ENCODE peak calls at places on chromosomes 11 and 22, in four cellular contexts. One of them, this sample, is unnamed.

GRCh38 chr11:28826807-28827206 is 718.6 kb downstream of the METTL15 start:
- DNase-seq in foreskin fibroblast: no peak
- DNase-seq in esophagus muscularis mucosa: no peak
- DNase-seq in IMR-90: no peak
- DNase-seq in this sample: no peak

GRCh38 chr11:123393312-123393927 is 36.6 kb upstream of the GRAMD1B start:
- DNase-seq in foreskin fibroblast: no peak
- DNase-seq in esophagus muscularis mucosa: no peak
- DNase-seq in IMR-90: no peak
- DNase-seq in this sample: no peak

GRCh38 chr22:37910863-37911262 is 4.8 kb downstream of the MICALL1 start:
- DNase-seq in foreskin fibroblast: no peak
- DNase-seq in esophagus muscularis mucosa: no peak
- DNase-seq in IMR-90: no peak
- DNase-seq in this sample: no peak

GRCh38 chr22:26318975-26319374 is 110.1 kb upstream of the ASPHD2 start:
- DNase-seq in foreskin fibroblast: peak; percentile 47
- DNase-seq in esophagus muscularis mucosa: no peak
- DNase-seq in IMR-90: no peak
- DNase-seq in this sample: no peak

GRCh38 chr11:131767421-131767820 is 397.0 kb downstream of the NTM start:
- DNase-seq in foreskin fibroblast: peak; percentile 68
- DNase-seq in esophagus muscularis mucosa: no peak
- DNase-seq in IMR-90: peak; percentile 74
- DNase-seq in this sample: no peak

GRCh38 chr11:3338569-3339565 is 40.1 kb downstream of the ZNF195 start:
- DNase-seq in foreskin fibroblast: no peak
- DNase-seq in esophagus muscularis mucosa: no peak
- DNase-seq in IMR-90: no peak
- DNase-seq in this sample: no peak

GRCh38 chr11:1501421-1502167 is 15.0 kb upstream of the MOB2 start:
- DNase-seq in foreskin fibroblast: no peak
- DNase-seq in esophagus muscularis mucosa: no peak
- DNase-seq in IMR-90: no peak
- DNase-seq in this sample: no peak

GRCh38 chr22:22486132-22486899 is 22.2 kb downstream of the ZNF280B start:
- DNase-seq in foreskin fibroblast: no peak
- DNase-seq in esophagus muscularis mucosa: no peak
- DNase-seq in IMR-90: no peak
- DNase-seq in this sample: no peak

GRCh38 chr22:44625981-44626687 is 75.9 kb upstream of the PRR5 start:
- DNase-seq in foreskin fibroblast: peak; percentile 82
- DNase-seq in esophagus muscularis mucosa: no peak
- DNase-seq in IMR-90: peak; percentile 45
- DNase-seq in this sample: no peak

GRCh38 chr11:69942333-69942820 is 123.2 kb upstream of the FGF3 start:
- DNase-seq in foreskin fibroblast: no peak
- DNase-seq in esophagus muscularis mucosa: no peak
- DNase-seq in IMR-90: no peak
- DNase-seq in this sample: no peak

GRCh38 chr11:776459-777287 is 614 bp downstream of the GATD1 start:
- DNase-seq in foreskin fibroblast: peak; percentile 55
- DNase-seq in esophagus muscularis mucosa: no peak
- DNase-seq in IMR-90: no peak
- DNase-seq in this sample: no peak

GRCh38 chr22:25039754-25040153 is 87.2 kb downstream of the KIAA1671 start:
- DNase-seq in foreskin fibroblast: no peak
- DNase-seq in esophagus muscularis mucosa: no peak
- DNase-seq in IMR-90: no peak
- DNase-seq in this sample: no peak

GRCh38 chr11:107042748-107043147 is 24.5 kb upstream of the GUCY1A2 start:
- DNase-seq in foreskin fibroblast: no peak
- DNase-seq in esophagus muscularis mucosa: no peak
- DNase-seq in IMR-90: no peak
- DNase-seq in this sample: no peak

GRCh38 chr11:92393218-92393617 is 168.6 kb downstream of the FAT3 start:
- DNase-seq in foreskin fibroblast: no peak
- DNase-seq in esophagus muscularis mucosa: no peak
- DNase-seq in IMR-90: no peak
- DNase-seq in this sample: no peak

GRCh38 chr11:117597083-117597482 is 199.9 kb downstream of the DSCAML1 start:
- DNase-seq in foreskin fibroblast: peak; percentile 51
- DNase-seq in esophagus muscularis mucosa: no peak
- DNase-seq in IMR-90: peak; percentile 32
- DNase-seq in this sample: no peak

GRCh38 chr11:46677991-46678740 is 22.3 kb downstream of the ARHGAP1 start:
- DNase-seq in foreskin fibroblast: peak; percentile 38
- DNase-seq in esophagus muscularis mucosa: no peak
- DNase-seq in IMR-90: peak; percentile 60
- DNase-seq in this sample: no peak

GRCh38 chr11:110317516-110317932 is 21.1 kb upstream of the RDX start:
- DNase-seq in foreskin fibroblast: peak; percentile 41
- DNase-seq in esophagus muscularis mucosa: no peak
- DNase-seq in IMR-90: peak; percentile 49
- DNase-seq in this sample: no peak

GRCh38 chr11:120717042-120717441 is 205.5 kb downstream of the GRIK4 start:
- DNase-seq in foreskin fibroblast: no peak
- DNase-seq in esophagus muscularis mucosa: no peak
- DNase-seq in IMR-90: no peak
- DNase-seq in this sample: no peak

GRCh38 chr22:31612891-31613285 is 49.1 kb downstream of the PISD start:
- DNase-seq in foreskin fibroblast: no peak
- DNase-seq in esophagus muscularis mucosa: no peak
- DNase-seq in IMR-90: no peak
- DNase-seq in this sample: no peak

GRCh38 chr11:64048042-64048854 is 12.5 kb downstream of the FLRT1 start:
- DNase-seq in foreskin fibroblast: no peak
- DNase-seq in esophagus muscularis mucosa: no peak
- DNase-seq in IMR-90: no peak
- DNase-seq in this sample: no peak

GRCh38 chr11:118194835-118195627 is 18.6 kb upstream of the SCN2B start:
- DNase-seq in foreskin fibroblast: peak; percentile 92
- DNase-seq in esophagus muscularis mucosa: no peak
- DNase-seq in IMR-90: peak; percentile 64
- DNase-seq in this sample: peak; percentile 14

GRCh38 chr11:36455658-36456111 is 54.4 kb downstream of the TRAF6 start:
- DNase-seq in foreskin fibroblast: peak; percentile 96
- DNase-seq in esophagus muscularis mucosa: no peak
- DNase-seq in IMR-90: peak; percentile 98
- DNase-seq in this sample: peak; percentile 99

DNA sequence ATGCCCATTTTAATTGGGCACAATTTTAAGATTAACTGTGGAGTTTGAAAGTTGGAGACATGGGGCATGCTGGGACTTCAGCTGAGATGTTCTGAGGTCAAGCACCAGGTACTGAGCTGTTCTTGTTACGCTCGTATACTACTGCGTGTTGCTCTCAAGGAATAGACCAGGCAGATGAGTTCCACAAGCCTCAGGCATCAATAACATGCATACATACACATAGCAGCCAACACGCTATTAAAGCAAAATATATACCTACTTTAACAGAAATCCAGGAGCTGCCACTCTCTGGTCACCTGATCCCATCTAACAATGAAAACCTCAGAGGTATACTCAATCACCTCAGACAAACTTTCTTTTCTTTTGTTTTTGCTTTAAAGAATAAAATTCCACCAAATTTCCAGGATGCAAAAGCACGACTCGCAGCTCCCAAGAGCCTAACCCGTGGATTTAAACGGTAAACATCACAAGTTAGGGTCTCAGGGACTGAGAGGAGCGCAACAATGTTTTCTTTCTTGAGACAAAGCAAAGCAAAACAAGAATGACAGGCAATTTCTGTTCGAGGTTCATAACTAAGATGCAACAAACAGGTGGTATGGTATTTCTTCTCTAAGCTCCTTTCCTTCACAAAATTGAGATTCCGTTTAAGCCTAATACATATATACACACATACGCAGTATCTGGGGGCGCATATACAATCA is 16.5 kb downstream of the BLID start:
- DNase-seq in foreskin fibroblast: peak; percentile 67
- DNase-seq in esophagus muscularis mucosa: no peak
- DNase-seq in IMR-90: peak; percentile 71
- DNase-seq in this sample: no peak
- H3K4me3 ChIP-seq in foreskin fibroblast: peak overlapping the region; percentile 85
- H3K4me3 ChIP-seq in esophagus muscularis mucosa: peak overlapping the region; percentile 69
- H3K4me3 ChIP-seq in IMR-90: peak overlapping the region; percentile 91
- H3K4me3 ChIP-seq in this sample: peak overlapping the region; percentile 68

GRCh38 chr11:126687477-126687876 is 313.1 kb downstream of the KIRREL3 start:
- DNase-seq in foreskin fibroblast: no peak
- DNase-seq in esophagus muscularis mucosa: no peak
- DNase-seq in IMR-90: no peak
- DNase-seq in this sample: no peak

GRCh38 chr11:126683766-126684728 is 316.5 kb downstream of the KIRREL3 start:
- DNase-seq in foreskin fibroblast: no peak
- DNase-seq in esophagus muscularis mucosa: no peak
- DNase-seq in IMR-90: no peak
- DNase-seq in this sample: no peak

GRCh38 chr11:126682590-126682989 is 318.0 kb downstream of the KIRREL3 start:
- DNase-seq in foreskin fibroblast: no peak
- DNase-seq in esophagus muscularis mucosa: no peak
- DNase-seq in IMR-90: no peak
- DNase-seq in this sample: no peak

DNA sequence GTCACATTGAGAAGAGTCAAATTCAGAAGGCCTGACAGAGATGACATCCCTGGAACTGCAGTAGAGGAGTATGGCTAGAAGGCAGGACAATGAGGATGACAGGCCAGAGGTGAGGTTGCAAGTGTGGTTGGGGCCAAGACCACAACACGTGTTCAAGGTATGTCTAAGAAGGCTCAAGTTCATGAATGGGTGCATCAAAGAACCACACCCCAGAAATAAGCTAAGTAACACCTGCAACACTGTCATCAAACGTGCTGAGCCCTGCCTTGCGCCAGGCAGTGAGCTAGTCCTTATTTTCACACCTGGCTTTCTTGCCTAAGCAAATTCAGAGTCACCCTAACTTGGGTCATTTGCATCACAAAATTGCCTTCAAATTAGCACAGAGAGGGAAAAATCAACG is 313.6 kb downstream of the KIRREL3 start:
- DNase-seq in foreskin fibroblast: no peak
- DNase-seq in esophagus muscularis mucosa: no peak
- DNase-seq in IMR-90: no peak
- DNase-seq in this sample: no peak
- H3K4me3 ChIP-seq in foreskin fibroblast: no peak overlapping the region
- H3K4me3 ChIP-seq in esophagus muscularis mucosa: no peak overlapping the region
- H3K4me3 ChIP-seq in IMR-90: no peak overlapping the region
- H3K4me3 ChIP-seq in this sample: no peak overlapping the region

GRCh38 chr11:128624269-128625170 is 37.2 kb upstream of the ETS1 start:
- DNase-seq in foreskin fibroblast: no peak
- DNase-seq in esophagus muscularis mucosa: no peak
- DNase-seq in IMR-90: no peak
- DNase-seq in this sample: no peak
- H3K4me3 ChIP-seq in foreskin fibroblast: no peak overlapping the region
- H3K4me3 ChIP-seq in esophagus muscularis mucosa: no peak overlapping the region
- H3K4me3 ChIP-seq in IMR-90: no peak overlapping the region
- H3K4me3 ChIP-seq in this sample: no peak overlapping the region

GRCh38 chr11:66011239-66011784 is 496 bp upstream of the CST6 start:
- DNase-seq in foreskin fibroblast: peak; percentile 41
- DNase-seq in esophagus muscularis mucosa: no peak
- DNase-seq in IMR-90: peak; percentile 53
- DNase-seq in this sample: no peak
- H3K4me3 ChIP-seq in foreskin fibroblast: no peak overlapping the region
- H3K4me3 ChIP-seq in esophagus muscularis mucosa: peak overlapping the region; percentile 33
- H3K4me3 ChIP-seq in IMR-90: no peak overlapping the region
- H3K4me3 ChIP-seq in this sample: no peak overlapping the region

DNA sequence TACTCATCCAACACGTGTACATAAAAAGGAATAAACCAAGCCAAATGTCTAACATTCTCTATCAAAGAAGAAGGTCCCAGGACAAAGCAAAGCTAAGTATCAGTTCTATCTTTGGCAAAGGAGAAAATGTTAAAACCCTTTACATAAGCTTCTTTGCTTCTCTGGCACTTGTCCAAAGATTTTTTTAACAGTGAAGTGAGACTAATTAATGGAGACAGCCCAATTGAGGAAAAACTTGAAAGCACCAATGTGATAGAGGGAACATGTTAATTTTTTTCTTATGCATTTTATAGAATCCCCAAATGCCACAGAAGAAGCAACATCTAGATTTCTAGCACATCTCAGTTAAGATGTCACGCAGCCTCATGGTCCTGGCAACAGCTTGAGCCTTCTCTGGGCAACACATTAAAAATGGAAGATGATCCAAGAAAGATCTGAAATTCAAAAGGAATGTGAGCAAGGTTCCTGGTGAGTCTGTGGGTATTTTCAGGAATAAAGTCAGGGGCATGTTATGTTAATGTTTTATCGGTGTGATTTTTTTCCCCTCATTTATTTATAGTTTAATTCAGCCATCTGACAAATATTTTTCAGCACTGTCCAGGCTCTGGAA is 48.5 kb downstream of the PACSIN2 start:
- DNase-seq in foreskin fibroblast: no peak
- DNase-seq in esophagus muscularis mucosa: no peak
- DNase-seq in IMR-90: no peak
- DNase-seq in this sample: no peak
- H3K4me3 ChIP-seq in foreskin fibroblast: no peak overlapping the region
- H3K4me3 ChIP-seq in esophagus muscularis mucosa: no peak overlapping the region
- H3K4me3 ChIP-seq in IMR-90: no peak overlapping the region
- H3K4me3 ChIP-seq in this sample: no peak overlapping the region

DNA sequence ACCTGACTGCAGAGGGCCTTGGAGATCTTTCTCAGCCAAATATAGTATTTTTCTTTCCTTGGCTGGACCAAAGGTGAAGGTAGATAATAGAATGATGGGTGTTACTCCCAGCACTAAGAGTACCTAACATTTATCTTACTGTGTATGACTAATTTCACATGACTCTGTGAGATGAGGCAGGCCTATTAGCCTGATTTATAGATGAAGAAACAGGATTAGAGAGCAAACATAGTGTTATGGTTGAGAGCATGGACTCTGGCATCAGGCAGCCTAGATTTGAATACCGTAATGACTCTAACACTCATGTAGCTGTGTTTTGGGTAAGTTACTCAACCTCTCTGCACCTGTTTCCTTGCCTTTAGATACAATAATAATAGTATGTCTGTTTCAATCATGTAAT is 2.7 kb downstream of the ACO2 start:
- DNase-seq in foreskin fibroblast: no peak
- DNase-seq in esophagus muscularis mucosa: no peak
- DNase-seq in IMR-90: no peak
- DNase-seq in this sample: no peak
- H3K4me3 ChIP-seq in foreskin fibroblast: no peak overlapping the region
- H3K4me3 ChIP-seq in esophagus muscularis mucosa: no peak overlapping the region
- H3K4me3 ChIP-seq in IMR-90: no peak overlapping the region
- H3K4me3 ChIP-seq in this sample: no peak overlapping the region

This sample was measured in BJ.